ENCODE peak calls at places on chromosomes 12 and 14, in five cellular contexts. C is lung; T is HFF-Myc; V is mesendoderm; K is CD4-positive, alpha-beta memory T cell. J is an unnamed sample.

GRCh38 chr14:87149583-87150354 is 843.2 kb downstream of the GALC start:
- DNase-seq in C (no peak), V (peak), T (no peak), K (no peak), J (no peak)

GRCh38 chr14:37623552-37623951 is 28.1 kb downstream of the TTC6 start:
- DNase-seq in V (no peak), K (no peak), C (no peak), T (peak), J (no peak)

GRCh38 chr12:111596985-111597730 is 2.0 kb downstream of the ATXN2 start:
- DNase-seq in V (peak), K (peak), C (peak), T (no peak), J (peak)

GRCh38 chr12:46268349-46268616 is 560 bp downstream of the SLC38A1 start:
- DNase-seq in K (peak), T (no peak), C (no peak), V (no peak), J (no peak)

GRCh38 chr12:46722737-46723136 is 103.1 kb downstream of the SLC38A4 start:
- DNase-seq in T (no peak), V (no peak), C (no peak), K (no peak), J (no peak)

GRCh38 chr14:32703246-32703645 is 235.4 kb upstream of the NPAS3 start:
- DNase-seq in V (no peak), C (no peak), T (no peak), K (no peak), J (no peak)

GRCh38 chr14:52917732-52918131 is 33.1 kb downstream of the FERMT2 start:
- DNase-seq in T (no peak), K (peak), V (no peak), C (no peak), J (no peak)

GRCh38 chr14:70754989-70755388 is 54.3 kb downstream of the MAP3K9 start:
- DNase-seq in T (no peak), K (no peak), V (peak), C (peak), J (no peak)

GRCh38 chr12:80352476-80352875 is 91.6 kb upstream of the PTPRQ start:
- DNase-seq in T (no peak), V (peak), C (no peak), K (no peak), J (no peak)

GRCh38 chr12:103680591-103681065 is 93.6 kb downstream of the STAB2 start:
- DNase-seq in K (no peak), V (peak), C (peak), T (no peak), J (peak)

GRCh38 chr12:119020377-119021360 is 39.3 kb downstream of the SRRM4 start:
- DNase-seq in C (peak), T (no peak), K (no peak), V (peak), J (peak)

GRCh38 chr12:70393787-70394519 is 27.9 kb downstream of the KCNMB4 start:
- DNase-seq in T (no peak), K (no peak), C (no peak), V (no peak), J (no peak)

GRCh38 chr14:49566714-49567113 is 19.5 kb downstream of the RPS29 start:
- DNase-seq in T (no peak), V (no peak), C (no peak), K (no peak), J (no peak)

GRCh38 chr12:76252031-76252430 is 96.2 kb downstream of the BBS10 start:
- DNase-seq in V (no peak), K (no peak), C (no peak), T (no peak), J (no peak)

GRCh38 chr12:30219047-30219446 is 435.3 kb upstream of the TMTC1 start:
- DNase-seq in T (no peak), C (no peak), K (no peak), V (no peak), J (no peak)

GRCh38 chr12:3747543-3747942 is 5.4 kb downstream of the CRACR2A start:
- DNase-seq in K (peak), T (no peak), C (no peak), V (no peak), J (peak)

GRCh38 chr14:30078827-30079402 is 151.3 kb upstream of the PRKD1 start:
- DNase-seq in C (no peak), K (no peak), V (no peak), T (no peak), J (no peak)

GRCh38 chr12:89166525-89166934 is 185.8 kb downstream of the DUSP6 start:
- DNase-seq in C (no peak), V (peak), T (no peak), K (no peak), J (no peak)

DNA sequence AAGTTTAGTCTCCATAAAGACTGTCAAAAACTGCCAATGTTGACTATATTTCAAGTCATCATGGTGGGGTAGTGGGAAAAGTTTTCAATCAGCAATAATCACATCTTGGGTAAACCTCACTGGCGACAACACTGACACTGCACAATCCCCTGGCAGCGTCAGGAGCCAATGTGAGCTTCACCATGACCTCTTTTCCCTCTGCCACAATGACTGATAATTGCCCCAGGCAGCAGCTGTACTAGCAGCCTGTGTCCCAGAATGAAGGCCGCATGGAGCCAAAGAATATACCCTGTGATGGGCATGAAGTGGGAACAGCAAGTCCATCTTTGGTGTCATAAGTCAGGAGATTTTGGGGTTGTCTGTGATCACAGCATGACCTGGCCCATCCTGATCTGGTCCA is 5.3 kb downstream of the MMAB start:
- DNase-seq in T (no peak), C (no peak), V (no peak), K (no peak), J (no peak)
- H3K4me3 ChIP-seq in T (no peak), C (no peak), V (no peak), K (no peak), J (no peak)

GRCh38 chr14:91414475-91415342 is 2.9 kb downstream of the CCDC88C start:
- DNase-seq in C (no peak), T (no peak), K (no peak), V (peak), J (no peak)
- H3K4me3 ChIP-seq in C (no peak), T (no peak), K (peak), V (no peak), J (no peak)

DNA sequence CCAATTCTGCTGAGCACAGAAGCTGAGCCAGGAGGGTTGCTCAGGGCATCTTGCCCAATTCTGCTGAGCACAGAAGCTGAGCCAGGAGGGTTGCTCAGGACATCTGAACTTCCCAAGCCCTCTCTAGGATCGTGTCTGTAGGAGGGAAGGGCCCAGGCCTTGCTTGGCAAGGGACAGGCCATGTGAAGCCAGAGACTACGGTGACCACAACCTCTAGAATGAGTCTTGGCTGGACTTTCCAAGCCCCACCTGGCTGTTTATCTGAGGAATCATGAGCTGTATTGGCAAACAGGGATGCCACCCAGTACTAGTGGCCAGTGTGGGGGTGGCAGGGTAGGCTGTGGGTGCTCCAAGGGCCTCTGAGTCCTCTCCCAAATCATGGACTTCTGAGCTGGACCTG is 7.7 kb upstream of the SERPINA6 start:
- DNase-seq in C (no peak), V (no peak), K (no peak), T (no peak), J (no peak)
- H3K4me3 ChIP-seq in C (no peak), V (no peak), K (no peak), T (no peak), J (no peak)

GRCh38 chr12:95796982-95797289 is 6.4 kb upstream of the NTN4 start:
- DNase-seq in K (no peak), V (no peak), T (no peak), C (no peak), J (no peak)
- H3K4me3 ChIP-seq in K (no peak), V (no peak), T (no peak), C (no peak), J (no peak)

GRCh38 chr14:23364604-23365352 is at the start of gene EFS:
- DNase-seq in C (no peak), K (no peak), V (peak), T (no peak), J (no peak)

GRCh38 chr14:23362200-23362599 is 2.8 kb downstream of the EFS start:
- DNase-seq in T (no peak), V (peak), K (no peak), C (no peak), J (no peak)

GRCh38 chr14:23364164-23364571 is 804 bp downstream of the EFS start:
- DNase-seq in C (no peak), K (no peak), V (peak), T (no peak), J (no peak)

GRCh38 chr14:23366163-23366921 is 1.4 kb upstream of the EFS start:
- DNase-seq in V (peak), K (no peak), C (peak), T (peak), J (peak)

DNA sequence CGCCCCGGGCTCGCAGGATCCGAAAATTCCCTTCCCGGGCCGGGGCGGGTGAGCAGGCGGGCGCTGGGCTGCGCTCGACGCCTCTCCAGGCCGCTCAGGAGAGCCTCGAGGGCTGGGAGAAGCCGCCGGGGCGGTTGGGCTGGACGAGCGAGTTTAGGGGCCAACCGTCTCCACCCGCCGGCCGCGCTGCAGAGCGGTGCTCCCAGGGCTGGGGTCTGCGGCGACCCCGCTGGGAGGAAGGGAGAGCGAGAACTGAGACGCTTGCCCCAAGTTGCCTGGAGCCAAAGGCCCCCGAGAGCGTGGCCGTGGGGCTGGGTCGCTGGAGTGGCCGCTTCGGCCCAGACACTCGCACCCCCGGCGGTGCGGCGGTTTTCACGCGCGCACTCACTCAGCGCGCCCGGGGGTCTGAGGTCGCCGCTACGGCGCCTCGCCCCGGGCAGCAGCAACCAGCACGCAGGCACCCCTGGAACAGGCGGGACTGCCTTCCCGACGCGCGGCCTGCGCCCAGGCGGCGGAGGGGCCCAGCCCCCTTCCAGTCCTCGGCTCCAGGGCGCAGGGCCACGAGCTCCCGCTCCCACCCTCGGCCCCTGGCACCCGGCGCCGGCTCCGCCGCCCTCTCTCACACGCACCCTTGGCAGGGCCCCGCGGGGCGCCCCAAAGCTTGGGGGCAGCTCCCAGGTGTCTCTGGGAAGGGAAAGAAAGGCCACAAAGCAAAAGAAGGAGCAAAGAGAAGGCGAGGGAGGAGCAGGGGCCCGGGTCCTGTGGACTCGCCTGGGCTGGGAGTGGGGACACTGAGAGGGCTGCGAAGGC is 586 bp upstream of the EFS start:
- DNase-seq in C (no peak), V (peak), K (no peak), T (no peak), J (no peak)
- H3K4me3 ChIP-seq in C (peak), V (peak), K (no peak), T (peak), J (peak)

J was measured in transverse colon.